ENCODE peak calls at places on chromosomes 13 and 19, in four cellular contexts. B is neuronal stem cell, Z is left ventricle myocardium inferior, L is ACHN. G is an unnamed sample.

GRCh38 chr13:52454459-52454824 is 836 bp upstream of the CKAP2 start:
- DNase-seq in Z (no peak), B (no peak), L (peak), G (no peak)

GRCh38 chr13:95485045-95485517 is 67.4 kb upstream of the CLDN10 start:
- DNase-seq in Z (no peak), L (no peak), B (no peak), G (no peak)

GRCh38 chr19:33219261-33219812 is 6.3 kb downstream of the SLC7A10 start:
- DNase-seq in Z (no peak), B (no peak), L (no peak), G (no peak)

GRCh38 chr19:10662384-10663251 is 8.5 kb downstream of the ILF3 start:
- DNase-seq in B (no peak), L (no peak), Z (no peak), G (no peak)

GRCh38 chr19:45872095-45872919 is 8.2 kb downstream of the FOXA3 start:
- DNase-seq in L (no peak), B (no peak), Z (no peak), G (no peak)

GRCh38 chr19:46069841-46070341 is 29.1 kb upstream of the IGFL4 start:
- DNase-seq in Z (no peak), L (peak), B (no peak), G (no peak)

GRCh38 chr19:11261902-11262839 is at the start of gene DOCK6:
- DNase-seq in B (peak), L (peak), Z (peak), G (no peak)

GRCh38 chr13:99528547-99528946 is 27.3 kb downstream of the TM9SF2 start:
- DNase-seq in L (peak), B (no peak), Z (no peak), G (no peak)

GRCh38 chr19:51024924-51025323 is 1.5 kb downstream of the KLK11 start:
- DNase-seq in L (no peak), B (no peak), Z (no peak), G (no peak)

GRCh38 chr19:40990972-40991381 is at the start of gene CYP2B6:
- DNase-seq in Z (no peak), L (no peak), B (no peak), G (no peak)

GRCh38 chr19:46821512-46822359 is 28.9 kb downstream of the AP2S1 start:
- DNase-seq in L (no peak), B (no peak), Z (peak), G (no peak)

GRCh38 chr13:43245374-43245964 is 222.1 kb downstream of the DNAJC15 start:
- DNase-seq in L (no peak), B (no peak), Z (no peak), G (no peak)

GRCh38 chr19:3642296-3642695 is 15.7 kb upstream of the CACTIN start:
- DNase-seq in Z (no peak), B (no peak), L (no peak), G (no peak)

G was measured in breast epithelium.